ENCODE peak calls at places on chromosomes 16 and 17, in ten cellular contexts. Y is T-helper 1 cell; N is stimulated activated CD4-positive, alpha-beta T cell treated with anti-CD3 and anti-CD28 coated beads, TNF-alpha, amount 100 ng/mL, for 48 hours; B is NCI-H69; U is lung microvascular endothelial cell; W is body of pancreas; K is KBM-7; G is activated T-cell treated with anti-CD3 and anti-CD28 coated beads, Interleukin-2, amount 50 U/mL, for 72 hours; P is non-pigmented ciliary epithelial cell; O is EL. I is an unnamed sample.

GRCh38 chr17:28475151-28475900 is 1.9 kb downstream of the SLC13A2 start:
- DNase-seq in N (no peak), B (peak; percentile 33), Y (no peak), K (peak; percentile 32), O (no peak), P (no peak), G (no peak), W (no peak), U (no peak), I (no peak)

GRCh38 chr16:56481468-56482112 is 30.2 kb downstream of the OGFOD1 start:
- DNase-seq in Y (no peak), U (no peak), N (no peak), G (no peak), K (no peak), O (peak; percentile 7), B (no peak), P (peak; percentile 26), W (no peak), I (peak; percentile 14)

GRCh38 chr17:44872131-44872768 is 24.6 kb downstream of the HIGD1B start:
- DNase-seq in N (no peak), U (peak; percentile 24), B (peak; percentile 100), G (no peak), K (no peak), P (no peak), W (no peak), O (no peak), Y (no peak), I (no peak)

GRCh38 chr16:57801856-57802634 is at the start of gene KIFC3:
- DNase-seq in O (peak; percentile 84), B (peak; percentile 71), U (peak; percentile 94), N (peak; percentile 36), Y (peak; percentile 44), W (peak; percentile 86), P (no peak), G (peak; percentile 73), K (peak; percentile 61), I (peak; percentile 92)

GRCh38 chr16:962901-963814 is 7.6 kb downstream of the LMF1 start:
- DNase-seq in B (no peak), U (no peak), Y (no peak), W (no peak), P (no peak), G (no peak), O (no peak), N (no peak), K (no peak), I (no peak)

GRCh38 chr17:69870751-69871199 is 204.2 kb upstream of the KCNJ16 start:
- DNase-seq in W (no peak), Y (no peak), B (peak; percentile 54), K (no peak), O (peak; percentile 82), N (no peak), U (no peak), G (no peak), P (peak; percentile 36), I (peak; percentile 77)

GRCh38 chr16:15682105-15682570 is 32.1 kb downstream of the NDE1 start:
- DNase-seq in N (peak; percentile 41), B (peak; percentile 23), Y (no peak), W (peak; percentile 55), O (peak; percentile 76), P (no peak), K (peak; percentile 68), G (peak; percentile 42), U (peak; percentile 82), I (peak; percentile 85)

GRCh38 chr16:3020604-3021448 is 658 bp downstream of the TNFRSF12A start:
- DNase-seq in O (peak; percentile 94), W (peak; percentile 95), K (no peak), P (peak; percentile 59), Y (peak; percentile 63), U (peak; percentile 87), B (peak; percentile 73), N (peak; percentile 22), G (peak; percentile 65), I (peak; percentile 93)

GRCh38 chr16:10668322-10669045 is 26.2 kb downstream of the TEKT5 start:
- DNase-seq in N (no peak), O (peak; percentile 31), U (peak; percentile 16), B (peak; percentile 16), W (no peak), K (peak; percentile 19), Y (no peak), P (no peak), G (peak; percentile 26), I (peak; percentile 44)